ENCODE peak calls at places on chromosomes 5 and 9, in eight cellular contexts. I is A549, Q is WTC11, K is HepG2, T is SK-N-SH, F is endothelial cell of umbilical vein, H is HCT116, X is K562. U is an unnamed sample.

GRCh38 chr5:145975361-145976066 is 39.1 kb downstream of the SH3RF2 start:
- DNase-seq in H (peak), I (peak), X (no peak), F (peak), T (peak), K (peak), Q (no peak), U (peak)

GRCh38 chr9:18857334-18857733 is 175.7 kb downstream of the SAXO1 start:
- DNase-seq in Q (no peak), H (no peak), T (no peak), F (peak), K (no peak), I (no peak), X (no peak), U (no peak)

GRCh38 chr5:132829742-132830435 is 558 bp downstream of the SHROOM1 start:
- DNase-seq in T (peak), F (peak), K (peak), X (peak), H (peak), I (peak), Q (peak), U (peak)

GRCh38 chr9:105026451-105026850 is 98.5 kb upstream of the ABCA1 start:
- DNase-seq in H (no peak), F (no peak), X (no peak), I (no peak), T (no peak), Q (no peak), K (no peak), U (peak)

GRCh38 chr5:136686192-136686872 is 321.0 kb upstream of the TRPC7 start:
- DNase-seq in Q (peak), T (no peak), H (no peak), F (peak), X (no peak), I (peak), K (peak), U (peak)

GRCh38 chr5:74865799-74866652 is at the start of gene FAM169A:
- DNase-seq in Q (peak), F (no peak), H (no peak), X (no peak), K (no peak), I (peak), T (peak), U (no peak)

GRCh38 chr5:155651-156410 is 35.5 kb upstream of the LRRC14B start:
- DNase-seq in Q (no peak), T (no peak), H (no peak), X (no peak), F (no peak), K (no peak), I (no peak), U (no peak)

GRCh38 chr9:137053944-137054931 is at the start of gene ENTPD2:
- DNase-seq in Q (peak), X (peak), F (no peak), K (peak), T (no peak), I (no peak), H (no peak), U (no peak)

GRCh38 chr5:38433160-38433861 is 123.1 kb downstream of the LIFR start:
- DNase-seq in I (no peak), X (no peak), Q (no peak), T (no peak), H (no peak), F (peak), K (no peak), U (no peak)

GRCh38 chr9:37157978-37158377 is 37.6 kb downstream of the ZCCHC7 start:
- DNase-seq in H (no peak), F (no peak), T (no peak), X (no peak), Q (no peak), I (no peak), K (no peak), U (no peak)

GRCh38 chr5:94423411-94423810 is 195.0 kb downstream of the KIAA0825 start:
- DNase-seq in F (no peak), T (no peak), I (no peak), H (no peak), Q (no peak), K (no peak), X (no peak), U (no peak)

GRCh38 chr5:142753114-142753764 is 16.9 kb upstream of the ARHGAP26 start:
- DNase-seq in F (peak), I (peak), K (no peak), T (no peak), X (no peak), H (no peak), Q (no peak), U (no peak)

GRCh38 chr9:133119461-133120342 is 1.3 kb downstream of the RALGDS start:
- DNase-seq in I (no peak), X (no peak), F (no peak), T (peak), K (no peak), Q (no peak), H (no peak), U (no peak)

GRCh38 chr9:21967707-21968106 is 26.5 kb downstream of the CDKN2A start:
- DNase-seq in I (no peak), T (no peak), K (no peak), H (no peak), Q (no peak), F (no peak), X (no peak), U (no peak)

GRCh38 chr5:6849569-6849968 is 136.3 kb downstream of the TENT4A start:
- DNase-seq in T (no peak), F (no peak), X (no peak), K (no peak), I (no peak), Q (no peak), H (no peak), U (peak)

GRCh38 chr5:179126506-179126991 is 66.4 kb downstream of the ZNF354C start:
- DNase-seq in H (no peak), F (no peak), Q (no peak), K (no peak), T (no peak), I (no peak), X (no peak), U (no peak)

GRCh38 chr5:153752890-153753289 is 262.4 kb downstream of the GRIA1 start:
- DNase-seq in T (no peak), H (no peak), Q (no peak), K (no peak), F (no peak), I (no peak), X (no peak), U (no peak)

GRCh38 chr9:28212979-28213378 is 639.7 kb upstream of the C9orf72 start:
- DNase-seq in K (peak), I (peak), Q (no peak), H (peak), X (no peak), T (no peak), F (peak), U (no peak)

GRCh38 chr5:84249918-84250635 is 134.6 kb downstream of the EDIL3 start:
- DNase-seq in F (no peak), Q (no peak), K (no peak), I (peak), T (no peak), H (no peak), X (no peak), U (no peak)

DNA sequence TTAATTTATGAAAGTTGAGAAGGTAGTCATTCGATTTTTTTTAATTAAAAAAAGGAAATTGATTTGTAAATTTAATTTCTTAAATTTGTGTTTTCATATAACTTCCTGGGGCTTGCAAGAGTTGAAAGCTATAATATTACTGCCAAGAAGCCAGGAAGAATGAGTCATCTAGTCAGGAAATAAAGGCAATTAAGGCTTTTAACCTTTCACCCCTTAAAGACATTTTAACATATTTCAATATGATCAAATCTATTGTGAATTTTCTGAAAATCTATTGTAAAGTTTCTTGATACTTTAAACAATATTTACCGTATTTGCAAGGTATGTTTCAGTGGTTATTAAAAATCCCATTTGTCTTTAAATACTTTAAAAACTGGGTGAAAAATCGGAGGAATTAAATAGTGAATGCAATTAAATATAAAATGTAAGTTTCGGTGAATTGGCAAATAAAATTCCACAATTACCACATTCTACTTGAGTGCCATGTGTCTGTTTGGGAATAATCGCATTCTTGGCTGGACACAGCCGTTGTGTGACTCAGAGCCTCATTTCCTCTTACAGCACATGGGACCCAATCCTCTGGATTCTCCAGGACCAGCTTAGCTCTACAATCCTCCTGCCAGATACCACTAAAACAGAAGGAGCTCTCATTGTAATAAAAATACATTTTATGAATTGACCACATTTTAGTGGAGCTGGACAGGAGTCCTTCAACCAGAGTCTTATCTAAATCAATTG is 310.7 kb downstream of the HCN1 start:
- DNase-seq in I (no peak), F (peak), H (peak), T (no peak), X (no peak), Q (no peak), K (no peak), U (peak)
- TF ChIP-seq MAX in I (no peak), F (no peak), H (peak), T (peak), X (no peak), Q (no peak), K (no peak), U (no peak)

GRCh38 chr5:123156577-123157296 is 67.7 kb downstream of the PRDM6 start:
- DNase-seq in H (no peak), X (no peak), I (no peak), Q (no peak), K (no peak), F (no peak), T (no peak), U (no peak)

GRCh38 chr5:123154857-123155467 is 65.9 kb downstream of the PRDM6 start:
- DNase-seq in H (no peak), F (no peak), T (no peak), X (no peak), I (no peak), K (no peak), Q (no peak), U (no peak)

GRCh38 chr5:123155511-123155923 is 66.5 kb downstream of the PRDM6 start:
- DNase-seq in K (no peak), H (no peak), Q (no peak), T (no peak), F (peak), X (no peak), I (no peak), U (no peak)

GRCh38 chr5:123163225-123163876 is 74.3 kb downstream of the PRDM6 start:
- DNase-seq in T (no peak), F (no peak), Q (no peak), X (no peak), I (no peak), H (no peak), K (no peak), U (no peak)

DNA sequence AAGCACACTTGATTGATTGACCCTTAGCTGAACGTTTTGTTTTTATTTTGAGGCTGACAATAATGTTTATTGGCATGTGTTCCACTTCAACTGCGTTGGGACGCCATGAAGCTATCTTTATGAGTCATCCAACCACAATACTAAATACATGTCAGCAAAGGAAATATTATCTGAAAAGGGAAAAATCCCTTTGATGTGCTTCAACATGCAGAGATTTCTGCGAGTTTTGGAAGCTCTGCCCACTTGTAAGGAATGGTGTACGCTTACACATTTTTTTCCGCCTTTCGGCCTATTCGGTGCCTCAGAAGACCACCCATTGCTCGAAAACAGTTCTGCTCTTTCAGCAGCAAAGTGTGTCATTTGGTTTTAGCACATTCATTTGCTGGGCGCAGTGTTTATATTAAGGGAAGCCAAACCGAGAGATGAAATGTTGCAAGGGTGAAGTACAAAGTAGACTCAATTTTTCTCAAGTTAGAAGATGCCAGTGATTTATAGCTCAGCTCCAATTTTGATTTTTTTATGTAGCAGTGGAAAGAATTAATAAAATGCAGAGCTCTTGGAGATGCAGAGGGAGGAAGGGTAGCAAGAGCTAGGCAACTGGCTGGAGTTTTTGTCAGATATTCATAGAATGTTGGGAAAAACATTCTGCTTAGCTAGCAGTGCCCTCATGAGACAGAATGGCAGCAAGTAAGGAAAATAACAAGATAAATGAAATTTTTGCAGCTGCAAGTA is 68.9 kb downstream of the PRDM6 start:
- DNase-seq in I (no peak), F (peak), X (no peak), T (no peak), H (peak), Q (no peak), K (no peak), U (no peak)
- TF ChIP-seq CTCF in I (peak), F (no peak), X (no peak), T (peak), H (no peak), Q (no peak), K (no peak), U (no peak)

DNA sequence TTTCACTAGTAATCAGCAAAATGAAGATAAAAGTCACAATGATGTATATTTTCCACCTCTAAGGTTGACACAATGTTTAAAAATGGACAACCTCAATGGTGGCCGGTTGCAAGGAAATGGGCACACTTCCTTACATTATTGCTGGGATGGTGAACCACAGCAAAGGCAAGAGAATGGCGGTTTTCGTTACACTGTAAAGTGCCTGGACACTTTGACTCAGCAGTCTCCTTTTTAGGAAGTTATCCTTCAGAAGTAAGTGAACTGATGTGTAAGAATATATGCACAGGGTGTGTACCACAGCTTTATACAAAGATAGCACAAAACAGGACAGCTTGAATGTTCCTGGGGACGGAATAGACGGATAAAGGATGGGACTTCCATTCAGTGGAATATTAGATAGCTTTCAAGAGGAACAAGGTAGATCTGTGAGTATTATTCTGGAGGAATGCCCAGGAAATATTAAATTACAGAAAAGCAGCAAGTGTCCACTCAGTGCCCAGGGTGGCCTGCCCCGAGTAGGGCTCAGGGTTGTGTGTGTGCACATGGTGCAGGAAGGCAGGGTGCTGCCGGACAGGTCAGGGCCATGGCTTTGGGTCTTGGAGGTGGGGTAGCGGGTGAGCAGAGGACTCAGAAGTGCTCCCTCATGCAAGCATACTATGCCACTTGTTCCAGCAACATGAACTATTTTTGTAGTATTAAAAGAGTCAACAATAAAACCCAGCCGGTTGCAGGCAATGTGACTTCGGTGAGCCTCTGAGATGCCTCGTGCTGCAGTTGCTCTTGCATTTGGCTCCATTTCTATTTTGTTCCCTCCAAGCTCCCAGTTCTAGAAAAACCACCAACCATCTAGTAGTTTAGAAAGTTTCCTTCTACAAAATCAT is 24.5 kb downstream of the GADD45G start:
- DNase-seq in H (no peak), X (no peak), K (no peak), I (no peak), Q (no peak), T (no peak), F (no peak), U (no peak)
- TF ChIP-seq MAX in H (no peak), X (no peak), K (no peak), I (no peak), Q (no peak), T (no peak), F (no peak), U (no peak)

DNA sequence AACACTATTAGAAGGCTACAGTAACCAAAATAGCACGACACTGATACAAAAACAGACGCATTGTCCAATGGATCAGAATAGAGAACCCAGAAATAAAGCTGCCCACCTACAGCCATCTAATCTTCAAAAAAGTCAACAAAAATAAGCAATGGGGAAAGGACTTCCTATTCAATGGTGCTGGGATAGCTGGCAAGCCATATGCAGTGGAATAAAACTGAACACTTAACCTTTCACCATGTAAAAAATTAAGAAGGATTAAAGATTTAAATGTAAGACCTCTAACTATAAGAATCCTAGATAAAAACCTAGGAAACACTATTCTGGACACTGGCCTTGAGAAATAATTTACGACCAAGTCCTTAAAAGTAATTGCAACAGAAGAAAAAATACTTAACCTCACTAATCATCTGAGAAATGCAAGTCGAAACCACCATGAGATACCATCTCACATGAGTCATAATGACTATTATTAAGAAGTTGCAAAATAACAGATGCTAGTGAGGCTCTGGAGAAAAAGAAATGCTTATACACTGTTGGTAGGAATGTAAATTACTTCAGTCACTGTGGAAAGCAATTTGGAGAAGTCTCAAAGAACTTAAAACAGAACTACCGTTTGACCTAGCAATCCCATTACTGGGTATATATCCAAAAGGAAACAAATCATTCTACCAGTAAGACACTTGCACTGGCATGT is 203.3 kb upstream of the CDH9 start:
- DNase-seq in F (no peak), K (no peak), X (no peak), T (no peak), I (peak), H (no peak), Q (no peak), U (peak)
- TF ChIP-seq CTCF in F (no peak), K (no peak), X (no peak), T (peak), I (no peak), H (no peak), Q (no peak), U (no peak)

DNA sequence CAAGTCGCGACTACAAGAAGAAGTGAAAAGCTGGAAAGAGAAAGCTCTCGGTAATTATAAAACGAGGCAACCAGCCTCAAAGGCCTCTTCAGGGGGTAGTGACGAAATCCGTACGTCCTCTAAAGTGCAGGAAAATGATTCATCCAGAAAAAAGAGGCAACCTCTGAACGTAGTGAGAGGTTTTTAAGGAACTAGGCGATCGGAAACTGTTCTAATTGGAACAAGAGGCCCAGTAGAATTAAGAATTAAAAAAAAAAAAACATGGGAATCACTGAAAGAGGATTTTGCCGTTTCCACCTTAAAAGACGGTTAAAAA is 1.0 kb downstream of the CSNK1A1 start:
- DNase-seq in I (no peak), X (peak), H (no peak), F (peak), T (no peak), K (no peak), Q (no peak), U (peak)
- TF ChIP-seq MAX in I (no peak), X (no peak), H (no peak), F (no peak), T (peak), K (no peak), Q (no peak), U (no peak)

GRCh38 chr9:129383415-129384088 is 205.5 kb upstream of the IER5L start:
- DNase-seq in T (no peak), K (no peak), X (no peak), F (peak), Q (peak), I (no peak), H (no peak), U (peak)
- TF ChIP-seq CTCF in T (no peak), K (no peak), X (no peak), F (no peak), Q (no peak), I (no peak), H (no peak), U (no peak)

GRCh38 chr9:81465468-81466002 is 223.8 kb downstream of the TLE1 start:
- DNase-seq in I (peak), T (no peak), X (no peak), F (no peak), K (no peak), H (no peak), Q (no peak), U (no peak)
- TF ChIP-seq MAX in I (no peak), T (no peak), X (no peak), F (no peak), K (no peak), H (no peak), Q (no peak), U (no peak)

DNA sequence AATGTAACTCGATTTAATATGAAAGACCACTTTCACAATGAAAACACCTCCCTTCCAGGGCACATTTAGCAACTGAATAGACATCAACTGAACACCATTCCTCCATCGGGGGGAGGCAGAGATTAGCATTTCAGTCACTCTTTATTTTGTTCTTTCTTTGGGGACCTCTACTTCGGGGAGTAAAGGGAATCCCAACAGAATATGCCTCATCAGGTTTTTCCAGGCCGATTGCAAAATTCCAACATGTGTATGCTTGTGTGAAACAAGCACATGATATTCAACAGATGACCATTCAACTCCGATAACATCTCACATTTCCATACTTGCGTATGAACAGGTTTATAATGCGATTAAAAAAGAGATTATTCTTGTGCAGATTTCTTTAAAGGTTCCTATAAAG is 124.2 kb upstream of the RETREG1 start:
- DNase-seq in X (no peak), F (no peak), H (no peak), I (no peak), T (peak), Q (no peak), K (peak), U (no peak)
- TF ChIP-seq CTCF in X (no peak), F (no peak), H (no peak), I (no peak), T (peak), Q (no peak), K (peak), U (no peak)

U was measured in NB4.